ENCODE peak calls at places on chromosomes 16 and 17, in five cellular contexts. One of them, this sample, is unnamed.

GRCh38 chr17:65723356-65723928 is 162.0 kb upstream of the AXIN2 start:
- DNase-seq in A549: no peak
- DNase-seq in K562: no peak
- DNase-seq in HepG2: peak; percentile 71
- DNase-seq in H1: no peak
- DNase-seq in this sample: peak; percentile 46

GRCh38 chr16:67357561-67357960 is 30.9 kb downstream of the LRRC36 start:
- DNase-seq in A549: no peak
- DNase-seq in K562: no peak
- DNase-seq in HepG2: no peak
- DNase-seq in H1: no peak
- DNase-seq in this sample: no peak

GRCh38 chr16:29809850-29810698 is 1.9 kb upstream of the PRRT2 start:
- DNase-seq in A549: no peak
- DNase-seq in K562: no peak
- DNase-seq in HepG2: no peak
- DNase-seq in H1: no peak
- DNase-seq in this sample: no peak

GRCh38 chr17:32609085-32609484 is 122.3 kb downstream of the CDK5R1 start:
- DNase-seq in A549: peak; percentile 52
- DNase-seq in K562: no peak
- DNase-seq in HepG2: peak; percentile 6
- DNase-seq in H1: no peak
- DNase-seq in this sample: no peak

GRCh38 chr16:53166099-53166498 is 111.3 kb downstream of the CHD9 start:
- DNase-seq in A549: no peak
- DNase-seq in K562: no peak
- DNase-seq in HepG2: no peak
- DNase-seq in H1: no peak
- DNase-seq in this sample: no peak

GRCh38 chr16:4538067-4538385 is 547 bp downstream of the CDIP1 start:
- DNase-seq in A549: no peak
- DNase-seq in K562: no peak
- DNase-seq in HepG2: no peak
- DNase-seq in H1: no peak
- DNase-seq in this sample: peak; percentile 30

GRCh38 chr17:7742729-7743128 is 25.2 kb downstream of the DNAH2 start:
- DNase-seq in A549: no peak
- DNase-seq in K562: peak; percentile 23
- DNase-seq in HepG2: no peak
- DNase-seq in H1: no peak
- DNase-seq in this sample: no peak

GRCh38 chr17:75237100-75238014 is 24.0 kb downstream of the GGA3 start:
- DNase-seq in A549: no peak
- DNase-seq in K562: no peak
- DNase-seq in HepG2: no peak
- DNase-seq in H1: no peak
- DNase-seq in this sample: no peak

GRCh38 chr16:65445313-65446260 is 323.7 kb upstream of the CDH11 start:
- DNase-seq in A549: no peak
- DNase-seq in K562: no peak
- DNase-seq in HepG2: no peak
- DNase-seq in H1: no peak
- DNase-seq in this sample: no peak

GRCh38 chr16:75000481-75001081 is 1.8 kb downstream of the ZNRF1 start:
- DNase-seq in A549: no peak
- DNase-seq in K562: no peak
- DNase-seq in HepG2: no peak
- DNase-seq in H1: no peak
- DNase-seq in this sample: peak; percentile 42

GRCh38 chr17:69492410-69493071 is 78.0 kb downstream of the MAP2K6 start:
- DNase-seq in A549: peak; percentile 72
- DNase-seq in K562: no peak
- DNase-seq in HepG2: no peak
- DNase-seq in H1: peak; percentile 44
- DNase-seq in this sample: no peak

GRCh38 chr17:74748529-74749261 is at the start of gene NHERF1:
- DNase-seq in A549: peak; percentile 90
- DNase-seq in K562: peak; percentile 97
- DNase-seq in HepG2: peak; percentile 88
- DNase-seq in H1: no peak
- DNase-seq in this sample: no peak

GRCh38 chr17:29292992-29293889 is 707 bp downstream of the NUFIP2 start:
- DNase-seq in A549: peak; percentile 61
- DNase-seq in K562: peak; percentile 84
- DNase-seq in HepG2: peak; percentile 45
- DNase-seq in H1: no peak
- DNase-seq in this sample: peak; percentile 38

GRCh38 chr17:16661217-16661616 is 7.6 kb upstream of the ZNF624 start:
- DNase-seq in A549: no peak
- DNase-seq in K562: no peak
- DNase-seq in HepG2: no peak
- DNase-seq in H1: no peak
- DNase-seq in this sample: no peak

GRCh38 chr17:57927048-57927723 is 28.0 kb downstream of the CUEDC1 start:
- DNase-seq in A549: no peak
- DNase-seq in K562: no peak
- DNase-seq in HepG2: no peak
- DNase-seq in H1: no peak
- DNase-seq in this sample: peak; percentile 73

GRCh38 chr17:42346473-42346872 is 41.8 kb downstream of the STAT3 start:
- DNase-seq in A549: no peak
- DNase-seq in K562: no peak
- DNase-seq in HepG2: no peak
- DNase-seq in H1: no peak
- DNase-seq in this sample: no peak

GRCh38 chr16:68401871-68402747 is 46.2 kb downstream of the SMPD3 start:
- DNase-seq in A549: no peak
- DNase-seq in K562: no peak
- DNase-seq in HepG2: no peak
- DNase-seq in H1: no peak
- DNase-seq in this sample: no peak

GRCh38 chr17:50817838-50818237 is 17.5 kb upstream of the WFIKKN2 start:
- DNase-seq in A549: no peak
- DNase-seq in K562: no peak
- DNase-seq in HepG2: no peak
- DNase-seq in H1: peak; percentile 15
- DNase-seq in this sample: no peak

GRCh38 chr16:75620326-75621169 is 2.5 kb downstream of the ADAT1 start:
- DNase-seq in A549: no peak
- DNase-seq in K562: peak; percentile 66
- DNase-seq in HepG2: no peak
- DNase-seq in H1: no peak
- DNase-seq in this sample: no peak

GRCh38 chr16:80947239-80947638 is 59.4 kb downstream of the CMC2 start:
- DNase-seq in A549: no peak
- DNase-seq in K562: no peak
- DNase-seq in HepG2: no peak
- DNase-seq in H1: no peak
- DNase-seq in this sample: no peak

GRCh38 chr17:17792551-17793377 is 44.0 kb downstream of the SREBF1 start:
- DNase-seq in A549: no peak
- DNase-seq in K562: no peak
- DNase-seq in HepG2: no peak
- DNase-seq in H1: no peak
- DNase-seq in this sample: peak; percentile 62

GRCh38 chr17:18850679-18851078 is 7.3 kb upstream of the PRPSAP2 start:
- DNase-seq in A549: no peak
- DNase-seq in K562: no peak
- DNase-seq in HepG2: no peak
- DNase-seq in H1: no peak
- DNase-seq in this sample: no peak

GRCh38 chr17:48544356-48545021 is 420 bp downstream of the HOXB2 start:
- DNase-seq in A549: no peak
- DNase-seq in K562: peak; percentile 66
- DNase-seq in HepG2: no peak
- DNase-seq in H1: no peak
- DNase-seq in this sample: peak; percentile 87

GRCh38 chr17:62600805-62601204 is 26.7 kb upstream of the MRC2 start:
- DNase-seq in A549: no peak
- DNase-seq in K562: no peak
- DNase-seq in HepG2: no peak
- DNase-seq in H1: no peak
- DNase-seq in this sample: no peak

GRCh38 chr16:16073884-16074781 is 124.7 kb downstream of the ABCC1 start:
- DNase-seq in A549: peak; percentile 75
- DNase-seq in K562: no peak
- DNase-seq in HepG2: peak; percentile 58
- DNase-seq in H1: peak; percentile 13
- DNase-seq in this sample: no peak

GRCh38 chr17:73798111-73798748 is 154.0 kb upstream of the SDK2 start:
- DNase-seq in A549: peak; percentile 100
- DNase-seq in K562: no peak
- DNase-seq in HepG2: peak; percentile 100
- DNase-seq in H1: no peak
- DNase-seq in this sample: no peak

GRCh38 chr16:57801856-57802634 is at the start of gene KIFC3:
- DNase-seq in A549: peak; percentile 80
- DNase-seq in K562: peak; percentile 92
- DNase-seq in HepG2: peak; percentile 79
- DNase-seq in H1: no peak
- DNase-seq in this sample: peak; percentile 78

DNA sequence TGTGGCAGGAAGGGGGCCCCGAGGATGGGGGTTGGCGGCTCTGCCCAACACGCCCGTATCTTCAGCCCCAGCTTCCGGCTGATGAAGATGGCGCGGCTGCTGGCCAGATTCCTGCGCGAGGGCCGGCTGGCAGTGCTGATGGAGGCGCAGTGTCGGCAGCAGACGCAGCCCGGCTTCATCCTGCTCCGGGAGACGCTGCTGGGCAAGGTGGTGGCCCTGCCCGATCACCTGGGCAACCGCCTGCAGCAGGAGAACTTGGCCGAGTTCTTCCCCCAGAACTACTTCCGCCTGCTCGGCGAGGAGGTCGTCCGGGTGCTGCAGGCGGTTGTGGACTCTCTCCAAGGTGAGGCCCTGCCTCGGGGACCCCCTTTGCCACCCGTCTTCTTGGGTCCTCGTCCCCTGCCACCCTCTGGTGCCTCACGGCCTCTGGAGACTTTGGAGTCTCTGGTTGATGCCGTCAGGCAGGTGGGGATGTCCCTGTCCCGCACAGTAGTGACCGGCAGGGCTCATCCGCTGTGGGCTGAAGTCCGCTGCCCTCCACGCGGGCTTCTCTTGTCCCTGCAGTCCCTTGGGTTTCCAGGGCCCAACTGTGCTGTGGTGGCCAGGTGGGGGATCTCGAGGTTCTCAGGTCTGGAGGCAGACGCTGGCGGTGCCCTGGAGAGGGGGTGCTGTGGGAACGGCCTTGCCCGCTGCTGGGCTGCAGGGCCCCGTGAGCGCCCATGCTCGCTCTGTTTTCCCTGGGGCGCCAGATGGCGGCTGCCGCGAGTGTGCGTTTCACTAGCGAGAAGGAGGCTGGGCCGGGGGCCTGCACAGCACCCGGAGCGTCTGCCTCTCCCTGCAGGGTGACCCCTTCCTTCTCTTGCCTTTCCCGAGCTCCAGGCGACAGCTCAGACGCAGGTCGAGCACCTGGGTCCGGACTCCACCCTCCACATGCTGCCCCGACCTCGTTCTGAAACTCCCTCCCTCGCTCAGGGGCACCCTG is 2.4 kb downstream of the TELO2 start:
- DNase-seq in A549: no peak
- DNase-seq in K562: no peak
- DNase-seq in HepG2: no peak
- DNase-seq in H1: no peak
- DNase-seq in this sample: no peak
- TF ChIP-seq POLR2A in A549: no peak
- TF ChIP-seq POLR2A in K562: no peak
- TF ChIP-seq POLR2A in HepG2: no peak
- TF ChIP-seq POLR2A in H1: no peak
- TF ChIP-seq POLR2A in this sample: no peak

DNA sequence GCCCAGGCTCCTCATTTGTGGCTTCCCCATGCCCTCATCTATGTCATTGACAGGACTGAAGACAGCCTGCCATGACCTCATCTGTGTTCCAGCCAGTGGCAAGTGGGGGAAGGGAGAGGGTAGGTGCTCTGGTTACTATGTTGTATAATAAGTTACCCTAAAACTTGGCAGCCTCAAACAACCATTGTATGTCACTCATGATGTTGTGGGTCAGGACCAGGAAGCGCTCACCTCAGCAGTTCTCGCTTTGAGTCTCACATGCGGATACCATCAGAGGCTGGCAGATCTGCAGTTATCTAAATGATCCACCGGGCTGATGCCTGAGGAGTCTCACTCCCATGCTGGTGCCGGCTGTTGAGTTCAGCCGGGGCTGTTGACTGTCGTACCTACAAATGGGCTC is 89.0 kb upstream of the TMEM97 start:
- DNase-seq in A549: no peak
- DNase-seq in K562: peak; percentile 23
- DNase-seq in HepG2: no peak
- DNase-seq in H1: no peak
- DNase-seq in this sample: no peak
- TF ChIP-seq JUN in A549: no peak
- TF ChIP-seq JUN in K562: no peak
- TF ChIP-seq JUN in HepG2: no peak
- TF ChIP-seq JUN in H1: no peak
- TF ChIP-seq JUN in this sample: no peak

DNA sequence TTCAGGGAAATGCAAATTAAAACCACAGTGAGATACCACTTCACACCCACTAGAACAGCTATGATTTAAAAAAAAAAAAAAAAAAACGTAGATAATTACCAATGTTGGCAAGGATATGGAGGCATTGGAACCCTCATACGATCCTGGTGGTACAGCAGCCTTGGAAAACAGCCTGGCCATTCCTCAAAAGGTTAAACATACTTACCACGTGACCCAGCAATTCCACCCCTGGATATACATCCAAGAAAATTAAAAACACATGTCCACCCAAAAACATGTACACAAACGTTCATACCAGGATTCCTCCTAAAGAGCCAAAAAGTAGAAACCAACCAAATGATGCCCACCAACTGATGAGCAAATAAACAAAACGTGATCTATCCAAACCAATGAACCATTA is 68.1 kb downstream of the GAS7 start:
- DNase-seq in A549: no peak
- DNase-seq in K562: no peak
- DNase-seq in HepG2: no peak
- DNase-seq in H1: no peak
- DNase-seq in this sample: no peak
- TF ChIP-seq POLR2A in A549: no peak
- TF ChIP-seq POLR2A in K562: no peak
- TF ChIP-seq POLR2A in HepG2: no peak
- TF ChIP-seq POLR2A in H1: no peak
- TF ChIP-seq POLR2A in this sample: no peak

DNA sequence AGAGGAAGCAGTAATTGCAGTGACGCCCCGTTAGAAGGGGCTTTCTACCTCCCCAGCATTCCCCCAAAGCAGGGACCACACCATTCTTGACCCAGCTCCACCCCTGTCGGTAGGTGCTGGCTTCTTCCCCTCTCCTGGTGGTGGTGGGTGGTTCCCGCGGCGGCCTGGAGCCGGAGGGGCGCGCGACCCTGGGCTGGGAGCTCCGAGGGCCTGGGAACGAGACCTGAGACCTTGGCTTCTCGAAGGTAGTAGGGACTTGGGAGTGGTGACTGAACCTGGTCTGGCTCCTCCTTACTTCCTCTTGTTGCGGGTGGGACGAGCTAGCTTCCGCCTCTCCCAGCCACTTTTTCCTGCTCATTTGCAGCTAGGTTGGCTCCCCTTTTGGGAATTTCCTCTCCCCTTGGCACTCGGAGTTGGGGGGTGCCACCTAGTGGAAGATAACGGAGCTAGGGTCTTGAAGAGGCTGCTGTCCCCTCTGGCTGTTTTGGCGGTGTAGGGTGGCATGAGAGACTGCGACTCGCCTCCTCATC is 460 bp downstream of the GRN start:
- DNase-seq in A549: peak; percentile 75
- DNase-seq in K562: peak; percentile 64
- DNase-seq in HepG2: peak; percentile 79
- DNase-seq in H1: no peak
- DNase-seq in this sample: peak; percentile 70
- TF ChIP-seq JUN in A549: no peak
- TF ChIP-seq JUN in K562: no peak
- TF ChIP-seq JUN in HepG2: no peak
- TF ChIP-seq JUN in H1: no peak
- TF ChIP-seq JUN in this sample: no peak

This sample was measured in endothelial cell of umbilical vein.